ENCODE peak calls at places on chromosomes 3 and 15, in nine cellular contexts. P, F, K, C, N, X, U, B and Q are unnamed samples.

GRCh38 chr15:69595009-69595825 is 142.6 kb downstream of the RPLP1 start:
- DNase-seq in C (peak), X (no peak), F (peak), U (peak), N (no peak), B (no peak), P (no peak), K (no peak), Q (no peak)

GRCh38 chr15:101276501-101277037 is 716 bp downstream of the SELENOS start:
- DNase-seq in K (no peak), X (no peak), U (no peak), C (no peak), F (no peak), P (peak), N (no peak), B (peak), Q (peak)

GRCh38 chr3:182794806-182795369 is 1.6 kb downstream of the ATP11B start:
- DNase-seq in N (no peak), B (no peak), P (no peak), C (no peak), X (no peak), U (no peak), K (no peak), F (no peak), Q (peak)

GRCh38 chr3:189369636-189370035 is 197.9 kb downstream of the TPRG1 start:
- DNase-seq in X (peak), K (no peak), F (no peak), P (no peak), U (no peak), N (no peak), C (no peak), B (no peak), Q (no peak)

GRCh38 chr3:16402451-16402850 is 111.0 kb downstream of the RFTN1 start:
- DNase-seq in P (no peak), U (no peak), K (no peak), B (no peak), C (no peak), X (no peak), N (no peak), F (no peak), Q (no peak)

GRCh38 chr3:50502584-50503423 is 630 bp downstream of the CACNA2D2 start:
- DNase-seq in X (no peak), N (no peak), B (peak), C (peak), F (no peak), U (no peak), K (no peak), P (peak), Q (no peak)

GRCh38 chr15:80059786-80060489 is 462 bp downstream of the ZFAND6 start:
- DNase-seq in U (peak), C (peak), K (no peak), X (no peak), N (peak), B (peak), P (peak), F (peak), Q (peak)

GRCh38 chr15:80940851-80941250 is 48.8 kb downstream of the MESD start:
- DNase-seq in P (no peak), N (no peak), B (no peak), C (no peak), F (no peak), U (no peak), X (no peak), K (no peak), Q (no peak)

GRCh38 chr3:188624828-188625227 is 470.9 kb downstream of the LPP start:
- DNase-seq in N (no peak), U (no peak), K (no peak), C (no peak), P (no peak), B (no peak), F (no peak), X (no peak), Q (no peak)

GRCh38 chr3:64484289-64484992 is 203.4 kb downstream of the ADAMTS9 start:
- DNase-seq in P (peak), B (peak), K (peak), C (no peak), N (peak), U (peak), F (peak), X (peak), Q (peak)
- TF ChIP-seq POLR2AphosphoS5 in P (no peak), B (no peak), K (no peak), C (no peak), N (no peak), U (no peak), F (no peak), X (no peak), Q (no peak)

DNA sequence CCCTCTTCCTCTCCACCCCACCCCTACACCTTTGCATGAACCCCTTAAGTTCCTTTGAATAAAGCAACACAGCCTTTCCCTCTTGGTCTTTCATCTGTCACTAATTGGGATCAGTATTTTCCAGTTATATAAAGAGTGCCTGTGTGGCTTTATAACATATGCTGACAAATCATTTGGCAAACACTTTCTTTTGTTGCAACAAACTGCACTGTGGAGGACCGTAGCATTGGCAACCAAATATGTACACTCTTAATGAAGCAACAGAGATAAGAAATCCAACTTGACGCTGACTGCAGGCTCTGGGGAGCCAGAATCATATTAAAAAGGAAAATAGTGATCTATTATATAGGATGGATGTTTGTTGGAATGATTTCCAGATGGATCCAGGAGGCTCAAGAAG is 120.1 kb upstream of the PRICKLE2 start:
- DNase-seq in F (peak), N (no peak), U (no peak), P (peak), C (no peak), K (no peak), B (no peak), X (no peak), Q (no peak)
- TF ChIP-seq POLR2AphosphoS5 in F (peak), N (no peak), U (peak), P (no peak), C (no peak), K (no peak), B (no peak), X (no peak), Q (no peak)

DNA sequence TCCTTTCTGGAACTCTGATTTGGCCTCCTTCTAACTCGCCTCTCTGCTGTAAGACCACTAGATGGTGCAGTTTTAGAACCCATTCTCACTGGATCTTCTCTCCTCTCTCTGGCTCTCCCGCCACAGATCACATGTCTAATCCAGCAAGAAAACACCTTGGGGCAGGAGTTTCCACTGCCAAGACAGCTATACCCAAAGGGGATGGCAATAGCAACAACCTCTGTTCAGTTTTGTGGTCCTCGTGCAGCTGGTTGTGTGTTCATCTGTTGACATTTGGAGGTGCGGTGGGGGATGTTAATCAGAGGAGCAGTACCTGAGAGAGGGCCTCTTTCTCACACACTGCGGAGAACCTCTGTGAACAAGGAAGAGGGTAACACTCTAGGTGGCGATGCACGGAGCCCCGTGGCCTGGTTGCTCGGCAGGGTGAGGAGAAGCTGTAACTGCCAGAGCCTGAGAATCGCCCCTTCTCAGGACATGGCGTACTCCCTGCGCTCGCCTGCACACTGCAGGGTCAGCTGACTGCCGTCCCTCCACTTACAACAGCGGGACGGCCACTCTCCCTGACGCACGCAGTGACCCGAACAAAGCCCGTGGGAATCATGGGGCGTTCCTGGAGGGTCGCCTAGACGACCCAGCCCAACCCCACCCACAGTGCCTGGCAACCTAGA is at the start of gene TEX55:
- DNase-seq in F (no peak), P (peak), K (no peak), C (peak), N (peak), X (no peak), U (no peak), B (peak), Q (peak)
- TF ChIP-seq POLR2AphosphoS5 in F (no peak), P (no peak), K (no peak), C (no peak), N (no peak), X (no peak), U (no peak), B (no peak), Q (no peak)

DNA sequence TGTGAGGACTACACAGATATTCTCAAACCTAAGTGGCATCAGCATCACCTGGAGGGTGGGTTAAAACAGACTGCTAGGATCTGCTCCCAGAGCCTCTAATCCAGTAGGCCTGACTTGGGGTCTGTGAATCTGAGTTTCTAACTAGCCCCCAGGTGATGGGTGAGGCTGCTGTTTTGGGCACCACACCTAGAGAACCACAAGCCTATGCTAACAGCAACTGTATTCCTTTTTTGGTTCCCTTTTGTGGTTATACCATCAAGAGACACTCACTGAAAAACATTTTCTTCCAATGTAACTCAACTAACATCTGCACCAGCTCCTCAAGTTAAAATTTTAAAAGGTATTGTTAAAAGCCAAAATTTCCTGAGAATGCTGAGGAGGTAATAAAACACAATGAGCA is 16.0 kb downstream of the WDR82 start:
- DNase-seq in X (no peak), F (no peak), K (no peak), P (no peak), C (no peak), N (no peak), B (no peak), U (no peak), Q (no peak)
- TF ChIP-seq POLR2AphosphoS5 in X (no peak), F (no peak), K (no peak), P (no peak), C (no peak), N (no peak), B (no peak), U (no peak), Q (no peak)

DNA sequence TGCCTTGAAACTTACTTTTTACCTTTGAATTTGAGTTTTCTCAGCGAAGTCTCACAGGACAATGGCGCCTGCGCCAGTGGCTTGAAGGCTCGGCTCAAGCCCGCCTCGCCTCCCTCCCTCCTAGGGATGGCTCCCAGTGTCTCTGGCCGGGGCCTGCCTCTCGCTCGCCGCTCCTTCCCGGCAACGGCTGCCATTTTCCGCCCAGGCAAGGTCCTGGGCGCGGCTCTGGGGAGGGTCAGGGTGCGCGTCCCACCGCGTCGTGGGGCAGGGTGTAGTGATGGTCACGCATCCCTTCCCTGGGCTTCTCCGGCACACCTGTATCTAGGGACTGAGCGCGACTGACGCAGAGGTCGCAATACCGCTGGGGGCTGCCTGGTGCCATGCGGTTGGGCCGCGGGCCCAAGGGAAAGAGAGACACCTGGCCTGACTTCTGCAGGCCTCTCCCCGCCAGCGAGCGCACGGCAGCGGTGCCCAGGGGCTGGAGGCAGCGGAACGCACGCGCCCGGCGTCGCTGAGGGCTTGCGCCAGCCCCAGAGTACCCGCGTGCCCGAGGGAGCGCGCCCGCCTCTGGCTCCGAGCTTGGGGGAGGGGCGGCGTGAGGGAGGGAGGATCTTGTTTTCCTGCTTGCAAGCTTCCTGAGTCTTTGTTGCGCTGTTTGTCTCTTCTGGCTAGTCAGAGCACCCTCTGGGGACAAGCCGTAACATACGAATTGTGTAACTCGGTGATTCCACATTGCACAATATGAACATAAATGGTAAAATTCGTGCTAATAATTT is 20.7 kb upstream of the FEM1B start:
- DNase-seq in B (peak), F (peak), K (peak), P (no peak), C (peak), X (peak), N (peak), U (peak), Q (peak)
- TF ChIP-seq POLR2AphosphoS5 in B (peak), F (peak), K (peak), P (no peak), C (peak), X (peak), N (no peak), U (peak), Q (peak)